ENCODE peak calls at places on chromosomes 6 and 20, in five cellular contexts. D is adrenal gland, X is psoas muscle, W is OCI-LY7, C is thoracic aorta. Y is an unnamed sample.

GRCh38 chr6:44477293-44477894 is 89.9 kb downstream of the CDC5L start:
- DNase-seq in D (no peak), W (no peak), C (no peak), X (no peak), Y (no peak)

GRCh38 chr6:130365166-130366010 is 429 bp upstream of the TMEM200A start:
- DNase-seq in X (peak; percentile 62), C (no peak), W (no peak), D (peak; percentile 68), Y (peak; percentile 58)

GRCh38 chr20:37394543-37395410 is 48.8 kb downstream of the SRC start:
- DNase-seq in C (no peak), X (peak; percentile 38), W (no peak), D (no peak), Y (peak; percentile 40)

GRCh38 chr6:135858941-135859340 is 7.4 kb downstream of the PDE7B start:
- DNase-seq in D (no peak), X (no peak), C (no peak), W (no peak), Y (no peak)

GRCh38 chr6:107153061-107153460 is 37.7 kb upstream of the BEND3 start:
- DNase-seq in X (no peak), C (no peak), W (no peak), D (no peak), Y (no peak)

GRCh38 chr20:6956574-6956973 is 189.1 kb downstream of the BMP2 start:
- DNase-seq in D (no peak), C (no peak), X (no peak), W (no peak), Y (no peak)

GRCh38 chr20:59159091-59159821 is 4.4 kb upstream of the ZNF831 start:
- DNase-seq in D (no peak), C (no peak), X (no peak), W (no peak), Y (no peak)

GRCh38 chr20:51382986-51383821 is 159.3 kb downstream of the NFATC2 start:
- DNase-seq in C (no peak), D (no peak), X (no peak), W (peak; percentile 94), Y (no peak)

GRCh38 chr6:3822747-3823445 is 26.3 kb upstream of the FAM50B start:
- DNase-seq in D (no peak), W (no peak), X (no peak), C (no peak), Y (no peak)

DNA sequence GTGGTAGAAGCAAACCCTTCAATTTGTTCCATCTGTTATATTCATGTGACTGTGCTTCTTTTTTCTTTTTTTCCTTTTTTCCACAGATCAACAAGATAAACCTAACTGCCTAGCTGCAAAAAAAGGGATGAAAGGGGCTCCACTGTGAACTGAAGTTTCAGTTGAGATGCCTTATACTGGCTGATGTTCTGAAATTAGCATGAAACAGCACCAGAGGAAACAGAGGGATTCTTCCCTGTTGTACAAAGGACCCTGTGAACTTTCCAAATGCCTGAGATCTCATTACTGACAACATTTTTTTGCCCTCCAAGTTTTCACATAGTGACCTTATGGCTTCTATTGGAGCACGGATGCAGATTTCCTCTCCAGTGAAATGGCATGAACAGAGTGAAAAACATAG is 302.7 kb upstream of the TFAP2D start:
- DNase-seq in W (no peak), C (no peak), D (no peak), X (no peak), Y (no peak)
- H3K4me3 ChIP-seq in W (no peak overlapping the region), C (no peak overlapping the region), D (no peak overlapping the region), X (no peak overlapping the region), Y (no peak overlapping the region)

DNA sequence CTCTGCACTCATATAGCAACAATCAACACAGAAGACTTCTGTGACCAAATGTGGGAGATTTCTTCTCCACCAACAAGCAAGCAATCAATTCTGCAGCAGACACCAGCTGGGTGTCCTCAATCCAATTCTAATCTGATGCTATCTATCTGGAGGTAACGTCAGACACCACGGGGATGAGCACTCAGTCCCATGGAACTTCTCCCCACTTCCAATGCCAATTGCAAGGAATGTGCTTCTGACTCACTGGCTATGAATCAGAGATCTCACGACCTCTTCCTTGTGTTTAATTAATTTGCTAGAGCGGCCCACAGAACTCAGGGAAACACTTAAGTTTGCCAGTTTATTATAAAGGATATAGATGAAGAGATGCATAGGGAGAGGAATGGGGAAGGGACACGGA is 103.5 kb upstream of the SIRPG start:
- DNase-seq in D (peak; percentile 64), X (no peak), W (no peak), C (no peak), Y (no peak)
- TF ChIP-seq CTCF in D (no peak), X (no peak), W (no peak), C (no peak), Y (no peak)

DNA sequence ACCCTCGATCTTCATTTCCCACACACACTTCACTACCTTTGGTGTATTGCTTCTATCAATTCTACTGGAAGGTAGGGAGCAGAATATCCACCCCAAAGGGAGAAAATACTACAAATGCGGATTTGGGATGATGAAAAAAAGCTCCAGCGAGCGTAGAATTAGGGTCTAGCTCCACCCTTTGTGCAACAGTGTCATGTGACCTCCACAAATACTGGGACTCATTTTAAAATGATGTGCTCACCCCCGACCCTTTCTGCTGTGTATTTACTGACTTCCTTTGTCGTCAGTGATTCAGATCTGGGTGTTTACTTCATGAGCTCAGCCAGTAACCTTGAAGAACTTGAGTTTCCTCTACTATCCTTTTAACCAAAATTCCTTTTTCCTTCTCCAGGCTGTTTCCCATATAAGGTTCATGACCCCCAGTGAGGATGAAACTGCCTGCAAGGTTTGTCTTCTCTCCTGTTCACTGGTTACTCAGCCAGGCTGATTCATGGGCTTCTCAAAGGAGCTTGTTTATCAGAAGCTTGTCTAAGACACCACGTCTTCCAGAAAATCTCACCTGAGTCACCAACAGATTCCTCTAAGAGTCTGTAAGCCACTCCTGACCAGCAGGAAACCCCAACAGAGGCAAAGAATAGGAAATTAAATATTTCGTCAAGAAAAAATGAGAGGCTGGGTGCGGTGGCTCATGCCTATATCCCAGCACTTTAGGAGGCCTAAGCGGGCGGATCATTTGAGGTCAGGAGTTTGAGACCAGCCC is 39.6 kb upstream of the PAX1 start:
- DNase-seq in C (no peak), W (no peak), D (no peak), X (no peak), Y (no peak)
- H3K27ac ChIP-seq in C (no peak overlapping the region), W (no peak overlapping the region), D (no peak overlapping the region), X (no peak overlapping the region), Y (no peak overlapping the region)

DNA sequence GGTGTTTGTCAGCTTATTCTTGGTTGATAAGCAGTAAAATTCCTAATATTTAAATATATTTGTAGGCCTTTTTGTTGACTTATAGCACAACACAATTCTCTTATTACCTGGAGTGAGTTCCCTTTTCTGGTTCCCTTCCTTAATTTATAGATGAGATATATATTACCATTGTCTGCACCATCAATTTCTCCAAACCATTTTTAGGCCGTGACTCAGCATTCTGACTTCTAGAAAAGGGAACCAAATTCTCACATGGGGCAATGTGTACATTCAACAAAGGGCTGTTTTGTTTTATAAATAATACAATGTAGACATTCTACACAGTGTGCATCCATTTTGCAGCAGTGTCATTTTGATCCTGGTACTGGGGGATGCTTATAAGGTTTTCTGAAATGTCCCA is 52.8 kb downstream of the NCOA7 start:
- DNase-seq in C (no peak), X (no peak), D (no peak), W (peak; percentile 14), Y (no peak)
- H3K4me3 ChIP-seq in C (no peak overlapping the region), X (no peak overlapping the region), D (no peak overlapping the region), W (no peak overlapping the region), Y (no peak overlapping the region)

GRCh38 chr6:116323863-116324262 is 44.1 kb upstream of the TSPYL1 start:
- DNase-seq in W (no peak), X (no peak), D (no peak), C (no peak), Y (no peak)
- TF ChIP-seq CTCF in W (no peak), X (no peak), D (no peak), C (no peak), Y (no peak)

DNA sequence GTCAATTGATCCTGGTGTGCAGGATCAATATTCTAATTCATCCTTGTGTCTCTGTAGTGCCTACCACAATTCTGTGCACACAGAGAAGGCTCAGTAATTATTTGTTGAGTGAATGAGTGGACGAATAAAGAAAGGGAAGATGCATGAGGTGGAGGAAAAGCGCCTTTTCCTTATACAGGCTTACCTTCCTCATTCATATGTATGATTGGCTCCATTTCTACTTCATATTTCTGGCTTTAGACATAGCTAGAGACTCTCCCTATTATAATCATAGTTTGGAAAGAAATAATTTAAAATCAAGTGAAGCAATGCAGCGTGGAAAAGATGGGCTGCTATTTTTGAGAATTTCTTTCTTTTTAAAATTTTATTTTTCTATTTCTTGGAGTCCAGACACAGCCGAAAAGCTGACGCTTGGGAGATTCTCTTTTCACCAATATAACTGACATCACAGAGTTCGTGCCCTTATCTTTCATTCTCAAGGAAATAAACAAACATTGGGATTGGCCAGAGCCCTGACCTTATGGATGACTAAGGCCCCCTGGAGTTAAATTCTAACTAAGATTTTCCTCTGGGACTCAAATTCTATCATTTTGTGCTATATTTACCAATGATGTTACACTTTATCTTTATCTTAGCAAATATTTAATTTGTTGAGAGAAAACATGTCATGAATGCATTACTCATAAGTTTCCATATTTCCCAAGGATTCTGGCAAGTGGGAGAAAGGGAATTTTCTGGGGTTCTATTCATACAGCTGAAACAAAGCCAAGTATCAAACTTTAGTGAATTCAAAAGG is 48.1 kb downstream of the PRL start:
- DNase-seq in D (peak; percentile 49), X (no peak), W (no peak), C (no peak), Y (no peak)
- H3K27ac ChIP-seq in D (no peak overlapping the region), X (no peak overlapping the region), W (no peak overlapping the region), C (no peak overlapping the region), Y (no peak overlapping the region)

GRCh38 chr6:12294851-12295536 is 4.8 kb downstream of the EDN1 start:
- DNase-seq in D (no peak), W (no peak), X (no peak), C (no peak), Y (no peak)
- H3K4me3 ChIP-seq in D (no peak overlapping the region), W (no peak overlapping the region), X (no peak overlapping the region), C (no peak overlapping the region), Y (peak overlapping the region; percentile 56)